ENCODE peak calls at places on chromosomes 12 and 14, in ten cellular contexts. One of them, this sample, is unnamed.

GRCh38 chr12:111445311-111446043 is 39.8 kb downstream of the SH2B3 start:
- DNase-seq in GM10248: no peak
- DNase-seq in mucosa of descending colon: peak; percentile 63
- DNase-seq in mucosa of gallbladder: no peak
- DNase-seq in fibroblast of mammary gland: no peak
- DNase-seq in substantia nigra: no peak
- DNase-seq in head of caudate nucleus: peak; percentile 28
- DNase-seq in stomach: peak; percentile 24
- DNase-seq in pons: no peak
- DNase-seq in Daoy: no peak
- DNase-seq in this sample: no peak

GRCh38 chr12:34210183-34210582 is 187.9 kb downstream of the ALG10 start:
- DNase-seq in GM10248: no peak
- DNase-seq in mucosa of descending colon: no peak
- DNase-seq in mucosa of gallbladder: no peak
- DNase-seq in fibroblast of mammary gland: no peak
- DNase-seq in substantia nigra: no peak
- DNase-seq in head of caudate nucleus: no peak
- DNase-seq in stomach: no peak
- DNase-seq in pons: no peak
- DNase-seq in Daoy: no peak
- DNase-seq in this sample: no peak

GRCh38 chr14:70698288-70698687 is 56.6 kb downstream of the TTC9 start:
- DNase-seq in GM10248: no peak
- DNase-seq in mucosa of descending colon: no peak
- DNase-seq in mucosa of gallbladder: peak; percentile 49
- DNase-seq in fibroblast of mammary gland: peak; percentile 28
- DNase-seq in substantia nigra: no peak
- DNase-seq in head of caudate nucleus: no peak
- DNase-seq in stomach: peak; percentile 74
- DNase-seq in pons: no peak
- DNase-seq in Daoy: peak; percentile 54
- DNase-seq in this sample: no peak

GRCh38 chr12:21773263-21773741 is 1.2 kb downstream of the KCNJ8 start:
- DNase-seq in GM10248: peak; percentile 6
- DNase-seq in mucosa of descending colon: peak; percentile 40
- DNase-seq in mucosa of gallbladder: peak; percentile 23
- DNase-seq in fibroblast of mammary gland: peak; percentile 44
- DNase-seq in substantia nigra: no peak
- DNase-seq in head of caudate nucleus: no peak
- DNase-seq in stomach: no peak
- DNase-seq in pons: no peak
- DNase-seq in Daoy: peak; percentile 6
- DNase-seq in this sample: no peak

GRCh38 chr14:54329082-54329695 is 67.6 kb upstream of the CDKN3 start:
- DNase-seq in GM10248: peak; percentile 50
- DNase-seq in mucosa of descending colon: no peak
- DNase-seq in mucosa of gallbladder: no peak
- DNase-seq in fibroblast of mammary gland: peak; percentile 68
- DNase-seq in substantia nigra: peak; percentile 27
- DNase-seq in head of caudate nucleus: peak; percentile 46
- DNase-seq in stomach: peak; percentile 33
- DNase-seq in pons: peak; percentile 54
- DNase-seq in Daoy: peak; percentile 76
- DNase-seq in this sample: no peak

GRCh38 chr14:100237735-100238418 is 1.1 kb upstream of the YY1 start:
- DNase-seq in GM10248: peak; percentile 57
- DNase-seq in mucosa of descending colon: peak; percentile 71
- DNase-seq in mucosa of gallbladder: peak; percentile 43
- DNase-seq in fibroblast of mammary gland: peak; percentile 49
- DNase-seq in substantia nigra: no peak
- DNase-seq in head of caudate nucleus: peak; percentile 67
- DNase-seq in stomach: peak; percentile 52
- DNase-seq in pons: peak; percentile 27
- DNase-seq in Daoy: peak; percentile 70
- DNase-seq in this sample: no peak

GRCh38 chr12:6375269-6376078 is at the start of gene SCNN1A:
- DNase-seq in GM10248: no peak
- DNase-seq in mucosa of descending colon: peak; percentile 91
- DNase-seq in mucosa of gallbladder: peak; percentile 68
- DNase-seq in fibroblast of mammary gland: no peak
- DNase-seq in substantia nigra: no peak
- DNase-seq in head of caudate nucleus: no peak
- DNase-seq in stomach: peak; percentile 92
- DNase-seq in pons: no peak
- DNase-seq in Daoy: no peak
- DNase-seq in this sample: no peak

GRCh38 chr12:122182887-122183587 is at the start of gene LRRC43:
- DNase-seq in GM10248: peak; percentile 67
- DNase-seq in mucosa of descending colon: peak; percentile 62
- DNase-seq in mucosa of gallbladder: peak; percentile 22
- DNase-seq in fibroblast of mammary gland: no peak
- DNase-seq in substantia nigra: no peak
- DNase-seq in head of caudate nucleus: peak; percentile 58
- DNase-seq in stomach: peak; percentile 56
- DNase-seq in pons: no peak
- DNase-seq in Daoy: peak; percentile 28
- DNase-seq in this sample: no peak

GRCh38 chr12:9786726-9787339 is 26.1 kb upstream of the CD69 start:
- DNase-seq in GM10248: no peak
- DNase-seq in mucosa of descending colon: no peak
- DNase-seq in mucosa of gallbladder: no peak
- DNase-seq in fibroblast of mammary gland: no peak
- DNase-seq in substantia nigra: no peak
- DNase-seq in head of caudate nucleus: no peak
- DNase-seq in stomach: no peak
- DNase-seq in pons: no peak
- DNase-seq in Daoy: no peak
- DNase-seq in this sample: no peak

GRCh38 chr12:52081263-52081733 is 1.8 kb downstream of the SMIM41 start:
- DNase-seq in GM10248: peak; percentile 69
- DNase-seq in mucosa of descending colon: no peak
- DNase-seq in mucosa of gallbladder: no peak
- DNase-seq in fibroblast of mammary gland: no peak
- DNase-seq in substantia nigra: no peak
- DNase-seq in head of caudate nucleus: no peak
- DNase-seq in stomach: no peak
- DNase-seq in pons: no peak
- DNase-seq in Daoy: no peak
- DNase-seq in this sample: no peak

GRCh38 chr12:59595557-59596231 is at the start of gene SLC16A7:
- DNase-seq in GM10248: peak; percentile 78
- DNase-seq in mucosa of descending colon: peak; percentile 91
- DNase-seq in mucosa of gallbladder: peak; percentile 91
- DNase-seq in fibroblast of mammary gland: peak; percentile 86
- DNase-seq in substantia nigra: peak; percentile 82
- DNase-seq in head of caudate nucleus: peak; percentile 91
- DNase-seq in stomach: peak; percentile 87
- DNase-seq in pons: peak; percentile 83
- DNase-seq in Daoy: peak; percentile 64
- DNase-seq in this sample: peak; percentile 83

GRCh38 chr12:3882896-3883564 is 9.8 kb upstream of the PARP11 start:
- DNase-seq in GM10248: peak; percentile 34
- DNase-seq in mucosa of descending colon: no peak
- DNase-seq in mucosa of gallbladder: no peak
- DNase-seq in fibroblast of mammary gland: peak; percentile 31
- DNase-seq in substantia nigra: no peak
- DNase-seq in head of caudate nucleus: no peak
- DNase-seq in stomach: no peak
- DNase-seq in pons: no peak
- DNase-seq in Daoy: peak; percentile 15
- DNase-seq in this sample: no peak

GRCh38 chr12:48005750-48006021 is 1.4 kb upstream of the COL2A1 start:
- DNase-seq in GM10248: no peak
- DNase-seq in mucosa of descending colon: no peak
- DNase-seq in mucosa of gallbladder: no peak
- DNase-seq in fibroblast of mammary gland: no peak
- DNase-seq in substantia nigra: no peak
- DNase-seq in head of caudate nucleus: no peak
- DNase-seq in stomach: no peak
- DNase-seq in pons: no peak
- DNase-seq in Daoy: no peak
- DNase-seq in this sample: no peak

GRCh38 chr12:105507311-105508035 is 177.0 kb downstream of the C12orf75 start:
- DNase-seq in GM10248: no peak
- DNase-seq in mucosa of descending colon: no peak
- DNase-seq in mucosa of gallbladder: no peak
- DNase-seq in fibroblast of mammary gland: no peak
- DNase-seq in substantia nigra: no peak
- DNase-seq in head of caudate nucleus: no peak
- DNase-seq in stomach: no peak
- DNase-seq in pons: no peak
- DNase-seq in Daoy: no peak
- DNase-seq in this sample: no peak

GRCh38 chr12:68222336-68222735 is 3.3 kb downstream of the IL26 start:
- DNase-seq in GM10248: no peak
- DNase-seq in mucosa of descending colon: no peak
- DNase-seq in mucosa of gallbladder: no peak
- DNase-seq in fibroblast of mammary gland: peak; percentile 53
- DNase-seq in substantia nigra: no peak
- DNase-seq in head of caudate nucleus: no peak
- DNase-seq in stomach: no peak
- DNase-seq in pons: no peak
- DNase-seq in Daoy: no peak
- DNase-seq in this sample: no peak

GRCh38 chr12:62719027-62719426 is 215.9 kb downstream of the PPM1H start:
- DNase-seq in GM10248: no peak
- DNase-seq in mucosa of descending colon: no peak
- DNase-seq in mucosa of gallbladder: no peak
- DNase-seq in fibroblast of mammary gland: no peak
- DNase-seq in substantia nigra: no peak
- DNase-seq in head of caudate nucleus: no peak
- DNase-seq in stomach: no peak
- DNase-seq in pons: no peak
- DNase-seq in Daoy: no peak
- DNase-seq in this sample: no peak

GRCh38 chr12:52650520-52651081 is 1.4 kb downstream of the KRT2 start:
- DNase-seq in GM10248: no peak
- DNase-seq in mucosa of descending colon: no peak
- DNase-seq in mucosa of gallbladder: no peak
- DNase-seq in fibroblast of mammary gland: peak; percentile 6
- DNase-seq in substantia nigra: no peak
- DNase-seq in head of caudate nucleus: no peak
- DNase-seq in stomach: no peak
- DNase-seq in pons: no peak
- DNase-seq in Daoy: peak; percentile 71
- DNase-seq in this sample: no peak

GRCh38 chr12:25713264-25713663 is 160.2 kb upstream of the LMNTD1 start:
- DNase-seq in GM10248: peak; percentile 45
- DNase-seq in mucosa of descending colon: no peak
- DNase-seq in mucosa of gallbladder: no peak
- DNase-seq in fibroblast of mammary gland: no peak
- DNase-seq in substantia nigra: no peak
- DNase-seq in head of caudate nucleus: no peak
- DNase-seq in stomach: no peak
- DNase-seq in pons: no peak
- DNase-seq in Daoy: no peak
- DNase-seq in this sample: no peak

GRCh38 chr14:62079035-62079434 is 316.8 kb downstream of the SNAPC1 start:
- DNase-seq in GM10248: no peak
- DNase-seq in mucosa of descending colon: no peak
- DNase-seq in mucosa of gallbladder: no peak
- DNase-seq in fibroblast of mammary gland: no peak
- DNase-seq in substantia nigra: no peak
- DNase-seq in head of caudate nucleus: no peak
- DNase-seq in stomach: no peak
- DNase-seq in pons: no peak
- DNase-seq in Daoy: no peak
- DNase-seq in this sample: no peak

GRCh38 chr12:76952995-76953394 is 74.2 kb upstream of the CSRP2 start:
- DNase-seq in GM10248: no peak
- DNase-seq in mucosa of descending colon: no peak
- DNase-seq in mucosa of gallbladder: no peak
- DNase-seq in fibroblast of mammary gland: no peak
- DNase-seq in substantia nigra: no peak
- DNase-seq in head of caudate nucleus: no peak
- DNase-seq in stomach: no peak
- DNase-seq in pons: no peak
- DNase-seq in Daoy: peak; percentile 6
- DNase-seq in this sample: no peak

GRCh38 chr14:91058017-91058675 is 2.3 kb downstream of the RPS6KA5 start:
- DNase-seq in GM10248: no peak
- DNase-seq in mucosa of descending colon: no peak
- DNase-seq in mucosa of gallbladder: no peak
- DNase-seq in fibroblast of mammary gland: peak; percentile 3
- DNase-seq in substantia nigra: peak; percentile 10
- DNase-seq in head of caudate nucleus: no peak
- DNase-seq in stomach: no peak
- DNase-seq in pons: peak; percentile 63
- DNase-seq in Daoy: no peak
- DNase-seq in this sample: no peak

GRCh38 chr12:67366530-67367196 is 97.5 kb downstream of the CAND1 start:
- DNase-seq in GM10248: no peak
- DNase-seq in mucosa of descending colon: no peak
- DNase-seq in mucosa of gallbladder: no peak
- DNase-seq in fibroblast of mammary gland: peak; percentile 91
- DNase-seq in substantia nigra: no peak
- DNase-seq in head of caudate nucleus: no peak
- DNase-seq in stomach: no peak
- DNase-seq in pons: no peak
- DNase-seq in Daoy: peak; percentile 42
- DNase-seq in this sample: peak; percentile 66

GRCh38 chr12:73964641-73965040 is 573.0 kb upstream of the ATXN7L3B start:
- DNase-seq in GM10248: no peak
- DNase-seq in mucosa of descending colon: no peak
- DNase-seq in mucosa of gallbladder: no peak
- DNase-seq in fibroblast of mammary gland: no peak
- DNase-seq in substantia nigra: no peak
- DNase-seq in head of caudate nucleus: no peak
- DNase-seq in stomach: no peak
- DNase-seq in pons: no peak
- DNase-seq in Daoy: no peak
- DNase-seq in this sample: no peak

GRCh38 chr14:59265808-59266207 is 77.3 kb downstream of the DAAM1 start:
- DNase-seq in GM10248: no peak
- DNase-seq in mucosa of descending colon: no peak
- DNase-seq in mucosa of gallbladder: no peak
- DNase-seq in fibroblast of mammary gland: peak; percentile 60
- DNase-seq in substantia nigra: no peak
- DNase-seq in head of caudate nucleus: no peak
- DNase-seq in stomach: no peak
- DNase-seq in pons: no peak
- DNase-seq in Daoy: peak; percentile 52
- DNase-seq in this sample: no peak

GRCh38 chr12:113533842-113534375 is 62.2 kb upstream of the LHX5 start:
- DNase-seq in GM10248: no peak
- DNase-seq in mucosa of descending colon: no peak
- DNase-seq in mucosa of gallbladder: no peak
- DNase-seq in fibroblast of mammary gland: no peak
- DNase-seq in substantia nigra: no peak
- DNase-seq in head of caudate nucleus: no peak
- DNase-seq in stomach: no peak
- DNase-seq in pons: no peak
- DNase-seq in Daoy: no peak
- DNase-seq in this sample: no peak

GRCh38 chr14:38042356-38042755 is 165.3 kb upstream of the SSTR1 start:
- DNase-seq in GM10248: no peak
- DNase-seq in mucosa of descending colon: no peak
- DNase-seq in mucosa of gallbladder: peak; percentile 10
- DNase-seq in fibroblast of mammary gland: peak; percentile 51
- DNase-seq in substantia nigra: no peak
- DNase-seq in head of caudate nucleus: no peak
- DNase-seq in stomach: no peak
- DNase-seq in pons: no peak
- DNase-seq in Daoy: peak; percentile 1
- DNase-seq in this sample: peak; percentile 22

GRCh38 chr12:65335021-65335714 is 56.7 kb downstream of the MSRB3 start:
- DNase-seq in GM10248: no peak
- DNase-seq in mucosa of descending colon: no peak
- DNase-seq in mucosa of gallbladder: peak; percentile 25
- DNase-seq in fibroblast of mammary gland: peak; percentile 89
- DNase-seq in substantia nigra: no peak
- DNase-seq in head of caudate nucleus: no peak
- DNase-seq in stomach: no peak
- DNase-seq in pons: no peak
- DNase-seq in Daoy: peak; percentile 68
- DNase-seq in this sample: peak; percentile 86

GRCh38 chr14:21978184-21978998 is 304.8 kb upstream of the OR4E1 start:
- DNase-seq in GM10248: peak; percentile 64
- DNase-seq in mucosa of descending colon: no peak
- DNase-seq in mucosa of gallbladder: peak; percentile 14
- DNase-seq in fibroblast of mammary gland: peak; percentile 33
- DNase-seq in substantia nigra: no peak
- DNase-seq in head of caudate nucleus: peak; percentile 35
- DNase-seq in stomach: peak; percentile 39
- DNase-seq in pons: peak; percentile 31
- DNase-seq in Daoy: peak; percentile 66
- DNase-seq in this sample: no peak